ENCODE peak calls at places on chromosomes 13 and 19, in six cellular contexts. C is esophagus muscularis mucosa, W is GM13976, B is cardiac fibroblast, G is foreskin fibroblast, Q is astrocyte of the spinal cord. F is an unnamed sample.
A peak's percentile ranks its signal among the peaks of the same experiment; 100 is the strongest.

GRCh38 chr13:79451500-79451962 is 29.4 kb upstream of the NDFIP2 start:
- DNase-seq in B (peak; percentile 82), G (peak; percentile 97), W (peak; percentile 66), C (no peak), Q (peak; percentile 92), F (no peak)

GRCh38 chr19:21483589-21484170 is 21.7 kb upstream of the ZNF429 start:
- DNase-seq in G (peak; percentile 14), C (no peak), Q (no peak), W (peak; percentile 50), B (peak; percentile 22), F (peak; percentile 62)

GRCh38 chr13:21435710-21436151 is 23.4 kb downstream of the ZDHHC20 start:
- DNase-seq in Q (peak; percentile 78), C (no peak), W (peak; percentile 57), G (peak; percentile 91), B (peak; percentile 83), F (peak; percentile 93)

GRCh38 chr19:23378948-23379347 is 16.3 kb downstream of the ZNF91 start:
- DNase-seq in B (no peak), W (no peak), G (no peak), C (no peak), Q (no peak), F (no peak)

GRCh38 chr19:17473041-17473440 is 2.7 kb downstream of the SLC27A1 start:
- DNase-seq in C (no peak), Q (peak; percentile 75), G (peak; percentile 92), B (peak; percentile 77), W (no peak), F (peak; percentile 75)

GRCh38 chr13:30991922-30992321 is 59.5 kb downstream of the TEX26 start:
- DNase-seq in Q (no peak), G (no peak), W (no peak), C (no peak), B (no peak), F (no peak)

GRCh38 chr13:50707533-50708096 is 135.9 kb downstream of the DLEU7 start:
- DNase-seq in G (no peak), B (no peak), W (no peak), C (no peak), Q (no peak), F (no peak)

GRCh38 chr19:455851-456546 is 4.8 kb downstream of the SHC2 start:
- DNase-seq in W (no peak), G (no peak), B (no peak), Q (no peak), C (no peak), F (no peak)

GRCh38 chr13:79725841-79726240 is 244.9 kb downstream of the NDFIP2 start:
- DNase-seq in B (no peak), Q (no peak), W (no peak), G (peak; percentile 35), C (no peak), F (no peak)

GRCh38 chr13:42038661-42039456 is 9.6 kb upstream of the DGKH start:
- DNase-seq in B (no peak), C (no peak), W (no peak), G (peak; percentile 53), Q (no peak), F (no peak)

GRCh38 chr19:36049080-36049698 is 4.9 kb downstream of the THAP8 start:
- DNase-seq in Q (no peak), C (no peak), B (peak; percentile 31), W (no peak), G (no peak), F (no peak)

GRCh38 chr13:97341135-97341534 is 92.8 kb upstream of the RAP2A start:
- DNase-seq in B (no peak), C (no peak), Q (no peak), G (no peak), W (no peak), F (no peak)

GRCh38 chr13:93244141-93244917 is 17.7 kb downstream of the GPC6 start:
- DNase-seq in Q (peak; percentile 66), W (no peak), B (peak; percentile 68), G (peak; percentile 61), C (no peak), F (no peak)

GRCh38 chr13:110371550-110372465 is 64.7 kb downstream of the COL4A2 start:
- DNase-seq in B (peak; percentile 48), C (no peak), Q (peak; percentile 45), G (peak; percentile 58), W (no peak), F (no peak)

GRCh38 chr13:59111711-59112110 is 1052.0 kb downstream of the DIAPH3 start:
- DNase-seq in Q (peak; percentile 87), C (no peak), B (peak; percentile 72), G (peak; percentile 46), W (no peak), F (no peak)

GRCh38 chr13:93183302-93183701 is 43.3 kb upstream of the GPC6 start:
- DNase-seq in Q (no peak), B (no peak), W (no peak), C (no peak), G (no peak), F (no peak)

GRCh38 chr13:102399791-102400618 is 1.8 kb downstream of the FGF14 start:
- DNase-seq in B (no peak), C (no peak), Q (no peak), W (peak; percentile 39), G (peak; percentile 60), F (no peak)

GRCh38 chr19:40416918-40417713 is 3.9 kb upstream of the PRX start:
- DNase-seq in Q (no peak), G (peak; percentile 49), B (peak; percentile 27), W (peak; percentile 52), C (no peak), F (no peak)

GRCh38 chr13:26584713-26585112 is 27.2 kb downstream of the WASF3 start:
- DNase-seq in C (no peak), B (peak; percentile 43), Q (peak; percentile 49), W (no peak), G (peak; percentile 82), F (no peak)

GRCh38 chr19:38701455-38702063 is 42.7 kb downstream of the CAPN12 start:
- DNase-seq in B (no peak), C (no peak), G (peak; percentile 48), Q (no peak), W (no peak), F (no peak)

GRCh38 chr13:65638572-65639168 is 1591.5 kb downstream of the PCDH9 start:
- DNase-seq in B (peak; percentile 80), G (peak; percentile 57), C (no peak), W (no peak), Q (peak; percentile 61), F (no peak)

DNA sequence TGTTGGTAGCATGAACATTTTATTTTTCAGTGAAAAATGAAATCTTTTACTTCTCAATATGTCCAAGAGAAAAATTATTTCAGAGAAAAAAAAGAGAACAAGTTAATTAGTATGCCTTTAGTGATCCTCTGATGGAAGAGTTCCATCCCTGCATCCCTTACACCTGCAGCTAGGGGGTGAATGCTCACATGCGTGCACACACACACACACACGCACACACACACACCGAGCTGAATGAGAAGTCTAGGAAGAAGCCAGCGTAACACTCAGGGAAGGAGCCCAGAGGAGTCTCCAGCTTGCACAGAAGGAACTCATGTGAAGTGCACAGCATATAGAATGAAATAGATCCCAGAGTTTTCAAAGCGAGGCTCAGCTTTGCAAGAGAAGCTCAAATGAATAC is 510.5 kb downstream of the IRS2 start:
- DNase-seq in C (peak; percentile 60), Q (peak; percentile 25), B (no peak), W (no peak), G (no peak), F (no peak)
- TF ChIP-seq CTCF in C (no peak), Q (peak; percentile 41), B (peak; percentile 35), W (no peak), G (no peak), F (no peak)

DNA sequence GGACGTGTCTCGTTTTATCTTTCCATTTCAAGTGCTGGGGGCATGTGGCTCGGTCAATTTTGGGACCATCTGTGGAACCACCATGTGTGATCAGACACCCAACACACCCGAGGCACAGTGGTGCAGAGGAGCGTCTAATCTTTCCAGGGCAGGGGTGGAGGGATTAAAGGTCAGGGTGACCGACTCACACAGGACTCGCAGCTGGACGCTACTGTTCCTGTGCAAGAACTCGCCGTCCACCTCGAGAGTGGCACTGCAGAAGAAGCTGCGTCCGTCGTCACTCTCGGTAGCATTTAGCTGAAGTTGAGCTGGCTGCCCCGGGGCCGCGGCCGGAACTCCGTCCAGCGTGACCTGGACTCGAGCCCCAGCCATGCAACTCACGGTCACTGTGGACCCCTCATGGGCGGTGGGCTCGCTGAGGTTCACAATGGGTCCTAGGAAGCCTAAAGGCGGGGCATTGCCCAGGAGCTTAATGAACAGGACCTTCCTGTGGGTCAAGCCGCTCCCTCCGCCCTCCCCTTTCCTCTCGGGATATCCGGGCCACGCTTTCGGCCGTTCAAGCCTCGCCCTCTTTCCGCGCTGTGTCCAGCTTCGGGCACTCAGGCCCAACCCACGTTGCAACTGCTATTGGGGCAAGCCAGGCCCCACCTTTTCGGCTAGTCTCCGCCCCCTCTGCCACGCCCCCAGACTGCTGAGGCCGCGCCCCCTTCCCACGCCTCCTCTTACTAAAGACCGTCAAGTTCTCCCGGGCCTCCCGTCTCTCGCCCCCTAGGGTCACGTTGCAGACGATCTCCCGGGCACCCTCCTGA is 1.2 kb upstream of the RAVER1 start:
- DNase-seq in C (peak; percentile 98), G (peak; percentile 99), Q (peak; percentile 95), B (peak; percentile 98), W (no peak), F (no peak)
- TF ChIP-seq CTCF in C (peak; percentile 16), G (no peak), Q (no peak), B (no peak), W (no peak), F (no peak)

DNA sequence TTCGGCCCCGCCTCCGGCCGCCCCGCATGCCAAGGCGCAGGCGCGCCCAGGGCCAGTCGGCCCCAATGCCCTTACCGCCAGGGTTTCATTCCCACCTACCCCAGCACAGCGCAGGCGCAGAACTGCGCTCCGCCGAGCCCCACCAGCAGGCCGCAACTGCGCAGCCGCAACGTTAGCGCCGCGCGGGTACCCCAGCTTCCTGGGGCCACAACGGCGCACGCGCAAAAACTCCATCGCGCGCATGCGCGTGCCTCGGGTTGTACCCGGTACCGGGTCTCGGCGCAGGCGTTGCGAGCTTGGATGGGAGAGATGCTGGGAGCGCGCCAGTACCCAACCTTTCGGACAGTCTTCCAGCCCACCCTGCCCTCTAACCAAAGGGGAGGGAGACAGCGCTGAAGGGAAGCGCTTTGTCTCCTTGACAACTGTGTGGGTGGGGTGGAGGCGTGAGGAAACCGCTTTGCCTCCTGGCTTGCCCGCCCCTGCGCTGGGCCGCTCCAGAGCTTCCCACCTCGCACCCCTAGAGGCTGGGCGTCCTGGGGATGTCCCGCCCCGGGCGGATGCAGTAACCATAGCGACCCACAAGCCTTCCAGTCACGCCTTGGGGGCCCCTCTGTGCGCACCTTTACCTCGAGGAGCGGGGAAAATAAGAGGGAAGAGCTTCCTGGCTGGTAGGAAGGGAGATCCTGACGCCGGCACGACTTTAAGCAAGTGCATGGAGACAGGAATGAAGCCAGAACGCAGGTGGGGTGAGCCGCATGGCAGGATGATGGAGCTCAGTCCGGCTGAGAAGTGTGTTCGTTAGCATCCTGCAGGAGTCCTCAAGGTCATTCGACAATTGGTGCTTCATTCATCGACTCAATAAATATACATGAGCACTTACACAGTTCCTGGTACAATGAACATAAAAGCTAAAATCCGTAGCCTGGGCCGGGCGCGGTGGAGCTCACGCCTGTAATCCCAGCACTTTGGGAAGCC is 525 bp upstream of the MYPOP start:
- DNase-seq in C (peak; percentile 97), W (peak; percentile 100), B (peak; percentile 98), Q (peak; percentile 97), G (peak; percentile 99), F (peak; percentile 96)
- TF ChIP-seq CTCF in C (no peak), W (no peak), B (no peak), Q (no peak), G (no peak), F (no peak)

DNA sequence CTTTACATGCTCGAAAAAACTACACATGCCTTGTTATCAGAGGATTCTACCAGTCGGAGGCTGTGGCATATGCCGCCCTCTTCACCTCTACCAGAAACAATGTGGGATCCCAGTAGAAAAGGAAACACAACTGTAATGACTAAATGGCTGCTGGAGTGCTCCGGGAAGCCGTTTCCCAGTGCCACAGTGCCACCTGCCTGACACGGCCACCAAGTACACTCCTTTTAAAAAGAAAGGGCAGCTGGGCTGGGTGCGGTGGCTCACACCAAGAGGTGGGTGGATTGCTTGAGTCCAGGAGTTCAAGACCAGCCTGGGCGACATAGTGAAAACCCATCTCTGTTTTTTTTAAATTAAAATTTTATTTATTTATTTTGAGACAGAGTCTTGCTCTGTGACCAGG is 67.3 kb downstream of the TRPM4 start:
- DNase-seq in Q (peak; percentile 49), G (peak; percentile 78), C (no peak), B (peak; percentile 70), W (no peak), F (peak; percentile 52)
- TF ChIP-seq CTCF in Q (peak; percentile 48), G (peak; percentile 39), C (peak; percentile 18), B (peak; percentile 51), W (peak; percentile 46), F (peak; percentile 30)